ENCODE peak calls at places on chromosomes 3 and 15, in seven cellular contexts. One of them, this sample, is unnamed.
A peak's percentile ranks its signal among the peaks of the same experiment; 100 is the strongest.

GRCh38 chr3:50714953-50715352 is 40.2 kb downstream of the DOCK3 start:
- DNase-seq in stomach: no peak
- DNase-seq in Panc1: no peak
- DNase-seq in spleen: no peak
- DNase-seq in sigmoid colon: no peak
- DNase-seq in SK-N-SH: peak; percentile 45
- DNase-seq in K562: no peak
- DNase-seq in this sample: no peak

GRCh38 chr15:26996250-26996649 is 25.3 kb downstream of the GABRG3 start:
- DNase-seq in SK-N-SH: no peak
- DNase-seq in sigmoid colon: no peak
- DNase-seq in stomach: no peak
- DNase-seq in K562: no peak
- DNase-seq in spleen: no peak
- DNase-seq in Panc1: no peak
- DNase-seq in this sample: no peak

GRCh38 chr15:57251308-57251707 is 125.0 kb upstream of the CGNL1 start:
- DNase-seq in SK-N-SH: no peak
- DNase-seq in Panc1: no peak
- DNase-seq in stomach: no peak
- DNase-seq in sigmoid colon: no peak
- DNase-seq in K562: no peak
- DNase-seq in spleen: no peak
- DNase-seq in this sample: no peak

GRCh38 chr15:90211440-90212168 is 10.5 kb downstream of the SEMA4B start:
- DNase-seq in K562: peak; percentile 29
- DNase-seq in Panc1: no peak
- DNase-seq in SK-N-SH: no peak
- DNase-seq in sigmoid colon: no peak
- DNase-seq in stomach: peak; percentile 79
- DNase-seq in spleen: peak; percentile 84
- DNase-seq in this sample: no peak

GRCh38 chr15:35777016-35777415 is 231.1 kb upstream of the DPH6 start:
- DNase-seq in spleen: no peak
- DNase-seq in sigmoid colon: no peak
- DNase-seq in SK-N-SH: no peak
- DNase-seq in stomach: no peak
- DNase-seq in K562: no peak
- DNase-seq in Panc1: no peak
- DNase-seq in this sample: no peak

GRCh38 chr15:98956796-98957553 is 50.6 kb downstream of the PGPEP1L start:
- DNase-seq in spleen: peak; percentile 75
- DNase-seq in sigmoid colon: no peak
- DNase-seq in K562: no peak
- DNase-seq in SK-N-SH: no peak
- DNase-seq in stomach: no peak
- DNase-seq in Panc1: no peak
- DNase-seq in this sample: no peak

GRCh38 chr15:22257047-22257667 is 176.8 kb downstream of the OR4M2 start:
- DNase-seq in Panc1: no peak
- DNase-seq in spleen: peak; percentile 71
- DNase-seq in stomach: no peak
- DNase-seq in SK-N-SH: peak; percentile 90
- DNase-seq in sigmoid colon: no peak
- DNase-seq in K562: no peak
- DNase-seq in this sample: no peak

GRCh38 chr15:100721758-100722550 is 119.6 kb downstream of the ASB7 start:
- DNase-seq in SK-N-SH: no peak
- DNase-seq in stomach: peak; percentile 54
- DNase-seq in spleen: no peak
- DNase-seq in K562: no peak
- DNase-seq in Panc1: peak; percentile 93
- DNase-seq in sigmoid colon: peak; percentile 96
- DNase-seq in this sample: peak; percentile 99

GRCh38 chr3:153628591-153628990 is 466.6 kb downstream of the RAP2B start:
- DNase-seq in K562: no peak
- DNase-seq in stomach: no peak
- DNase-seq in SK-N-SH: no peak
- DNase-seq in spleen: no peak
- DNase-seq in sigmoid colon: no peak
- DNase-seq in Panc1: no peak
- DNase-seq in this sample: no peak

GRCh38 chr3:42515976-42516375 is 13.5 kb downstream of the VIPR1 start:
- DNase-seq in spleen: no peak
- DNase-seq in Panc1: no peak
- DNase-seq in sigmoid colon: no peak
- DNase-seq in stomach: no peak
- DNase-seq in K562: no peak
- DNase-seq in SK-N-SH: no peak
- DNase-seq in this sample: no peak

GRCh38 chr15:62444104-62445027 is 279.3 kb upstream of the C2CD4B start:
- DNase-seq in stomach: no peak
- DNase-seq in K562: no peak
- DNase-seq in SK-N-SH: no peak
- DNase-seq in sigmoid colon: peak; percentile 75
- DNase-seq in Panc1: peak; percentile 82
- DNase-seq in spleen: no peak
- DNase-seq in this sample: no peak

GRCh38 chr15:59522988-59523461 is 85.0 kb downstream of the FAM81A start:
- DNase-seq in sigmoid colon: no peak
- DNase-seq in SK-N-SH: no peak
- DNase-seq in Panc1: no peak
- DNase-seq in K562: no peak
- DNase-seq in spleen: peak; percentile 81
- DNase-seq in stomach: no peak
- DNase-seq in this sample: no peak

DNA sequence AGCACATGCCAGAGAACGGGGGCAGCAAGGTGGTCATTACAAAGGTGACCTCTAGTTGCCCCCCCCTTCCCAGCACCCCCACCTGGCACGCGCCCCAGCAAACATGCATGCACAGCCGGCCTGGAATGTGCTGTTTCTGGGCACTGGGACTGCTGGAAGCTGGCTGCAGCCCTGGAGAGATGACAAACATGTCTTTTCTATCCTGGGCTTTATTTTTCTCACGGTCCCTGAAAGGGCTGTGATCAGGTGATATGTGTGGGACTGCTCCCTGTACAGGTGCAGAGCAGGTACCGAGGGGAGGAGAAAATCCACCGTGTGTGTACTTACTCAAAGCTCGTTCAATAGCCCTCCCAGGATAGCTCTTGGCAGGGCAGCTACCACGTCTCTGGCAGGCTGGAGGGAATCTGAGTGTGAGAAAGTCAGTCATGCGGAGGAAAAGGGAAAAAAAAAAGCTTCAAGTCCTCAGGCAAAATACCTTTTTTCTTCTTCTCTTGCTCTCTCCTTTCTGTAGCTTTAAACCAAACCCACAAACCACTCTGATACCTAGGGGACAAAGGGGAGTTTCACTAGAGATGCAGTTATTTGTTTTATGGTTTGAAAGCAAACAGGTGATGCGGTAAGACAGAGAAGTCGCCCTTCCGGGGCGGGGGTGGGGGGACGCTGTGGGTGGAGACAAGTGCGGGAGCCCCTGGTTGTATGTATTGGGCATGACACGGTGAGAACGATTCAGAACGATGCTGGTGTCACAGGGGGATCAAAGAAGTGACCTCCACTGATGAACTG is 5.0 kb upstream of the HES1 start:
- DNase-seq in SK-N-SH: no peak
- DNase-seq in stomach: peak; percentile 70
- DNase-seq in K562: no peak
- DNase-seq in Panc1: no peak
- DNase-seq in spleen: no peak
- DNase-seq in sigmoid colon: no peak
- DNase-seq in this sample: no peak
- TF ChIP-seq POLR2AphosphoS5 in SK-N-SH: no peak
- TF ChIP-seq POLR2AphosphoS5 in stomach: no peak
- TF ChIP-seq POLR2AphosphoS5 in K562: no peak
- TF ChIP-seq POLR2AphosphoS5 in Panc1: no peak
- TF ChIP-seq POLR2AphosphoS5 in spleen: no peak
- TF ChIP-seq POLR2AphosphoS5 in sigmoid colon: no peak
- TF ChIP-seq POLR2AphosphoS5 in this sample: no peak

GRCh38 chr3:66481071-66482001 is 19.5 kb downstream of the LRIG1 start:
- DNase-seq in sigmoid colon: no peak
- DNase-seq in stomach: peak; percentile 29
- DNase-seq in spleen: no peak
- DNase-seq in Panc1: no peak
- DNase-seq in SK-N-SH: no peak
- DNase-seq in K562: no peak
- DNase-seq in this sample: no peak
- H3K4me1 ChIP-seq in sigmoid colon: no peaks in the 10 kb centered on the region
- H3K4me1 ChIP-seq in stomach: peaks cover 100% of the 10 kb centered on the region
- H3K4me1 ChIP-seq in spleen: peaks cover 20% of the 10 kb centered on the region
- H3K4me1 ChIP-seq in Panc1: no peaks in the 10 kb centered on the region
- H3K4me1 ChIP-seq in SK-N-SH: no peaks in the 10 kb centered on the region
- H3K4me1 ChIP-seq in K562: no peaks in the 10 kb centered on the region
- H3K4me1 ChIP-seq in this sample: peaks cover 94% of the 10 kb centered on the region

GRCh38 chr3:22098000-22098399 is 347.0 kb upstream of the ZNF385D start:
- DNase-seq in spleen: no peak
- DNase-seq in SK-N-SH: no peak
- DNase-seq in stomach: no peak
- DNase-seq in sigmoid colon: no peak
- DNase-seq in Panc1: no peak
- DNase-seq in K562: no peak
- DNase-seq in this sample: no peak
- TF ChIP-seq POLR2AphosphoS5 in spleen: no peak
- TF ChIP-seq POLR2AphosphoS5 in SK-N-SH: no peak
- TF ChIP-seq POLR2AphosphoS5 in stomach: no peak
- TF ChIP-seq POLR2AphosphoS5 in sigmoid colon: no peak
- TF ChIP-seq POLR2AphosphoS5 in Panc1: no peak
- TF ChIP-seq POLR2AphosphoS5 in K562: no peak
- TF ChIP-seq POLR2AphosphoS5 in this sample: no peak

GRCh38 chr3:167992384-167992783 is 103.3 kb downstream of the GOLIM4 start:
- DNase-seq in spleen: no peak
- DNase-seq in sigmoid colon: no peak
- DNase-seq in stomach: no peak
- DNase-seq in SK-N-SH: no peak
- DNase-seq in K562: no peak
- DNase-seq in Panc1: no peak
- DNase-seq in this sample: no peak
- H3K4me1 ChIP-seq in spleen: no peaks in the 10 kb centered on the region
- H3K4me1 ChIP-seq in sigmoid colon: no peaks in the 10 kb centered on the region
- H3K4me1 ChIP-seq in stomach: no peaks in the 10 kb centered on the region
- H3K4me1 ChIP-seq in SK-N-SH: no peaks in the 10 kb centered on the region
- H3K4me1 ChIP-seq in K562: no peaks in the 10 kb centered on the region
- H3K4me1 ChIP-seq in Panc1: no peaks in the 10 kb centered on the region
- H3K4me1 ChIP-seq in this sample: no peaks in the 10 kb centered on the region

GRCh38 chr15:80576519-80577090 is 118.5 kb upstream of the ABHD17C start:
- DNase-seq in K562: no peak
- DNase-seq in sigmoid colon: no peak
- DNase-seq in SK-N-SH: no peak
- DNase-seq in Panc1: no peak
- DNase-seq in stomach: no peak
- DNase-seq in spleen: peak; percentile 36
- DNase-seq in this sample: no peak

GRCh38 chr15:80577552-80578205 is 117.4 kb upstream of the ABHD17C start:
- DNase-seq in spleen: peak; percentile 58
- DNase-seq in Panc1: no peak
- DNase-seq in K562: no peak
- DNase-seq in SK-N-SH: no peak
- DNase-seq in sigmoid colon: peak; percentile 30
- DNase-seq in stomach: peak; percentile 16
- DNase-seq in this sample: no peak

GRCh38 chr15:80578871-80579270 is 116.2 kb upstream of the ABHD17C start:
- DNase-seq in sigmoid colon: peak; percentile 59
- DNase-seq in SK-N-SH: no peak
- DNase-seq in spleen: peak; percentile 55
- DNase-seq in K562: no peak
- DNase-seq in Panc1: no peak
- DNase-seq in stomach: no peak
- DNase-seq in this sample: no peak

GRCh38 chr15:80579611-80580010 is 115.5 kb upstream of the ABHD17C start:
- DNase-seq in spleen: peak; percentile 39
- DNase-seq in K562: no peak
- DNase-seq in SK-N-SH: no peak
- DNase-seq in Panc1: no peak
- DNase-seq in stomach: no peak
- DNase-seq in sigmoid colon: peak; percentile 13
- DNase-seq in this sample: no peak

DNA sequence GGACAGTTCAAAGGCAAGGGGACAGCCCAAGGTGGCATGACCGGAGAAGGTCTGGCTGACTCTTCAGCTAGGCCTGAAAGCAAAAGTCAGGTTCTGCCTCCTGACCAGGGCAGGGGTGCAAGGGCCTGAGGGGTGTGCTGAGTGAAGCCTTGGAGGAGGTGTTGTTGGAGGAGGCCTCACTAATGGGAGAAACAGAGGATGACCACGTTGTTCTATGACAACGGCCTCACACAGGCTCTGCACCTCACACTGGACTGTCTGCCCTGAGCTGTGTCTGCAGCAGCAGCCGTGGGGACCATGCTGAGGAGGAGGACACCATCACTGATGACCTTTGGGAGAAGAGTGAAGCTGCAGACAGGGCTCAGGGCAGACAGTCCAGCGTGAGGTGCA is 116.9 kb upstream of the ABHD17C start:
- DNase-seq in Panc1: no peak
- DNase-seq in stomach: no peak
- DNase-seq in K562: no peak
- DNase-seq in spleen: peak; percentile 53
- DNase-seq in sigmoid colon: peak; percentile 46
- DNase-seq in SK-N-SH: no peak
- DNase-seq in this sample: no peak
- TF ChIP-seq POLR2AphosphoS5 in Panc1: no peak
- TF ChIP-seq POLR2AphosphoS5 in stomach: no peak
- TF ChIP-seq POLR2AphosphoS5 in K562: no peak
- TF ChIP-seq POLR2AphosphoS5 in spleen: no peak
- TF ChIP-seq POLR2AphosphoS5 in sigmoid colon: no peak
- TF ChIP-seq POLR2AphosphoS5 in SK-N-SH: no peak
- TF ChIP-seq POLR2AphosphoS5 in this sample: no peak

GRCh38 chr3:45029661-45030060 is 3.6 kb downstream of the CLEC3B start:
- DNase-seq in sigmoid colon: no peak
- DNase-seq in K562: no peak
- DNase-seq in stomach: no peak
- DNase-seq in SK-N-SH: no peak
- DNase-seq in Panc1: no peak
- DNase-seq in spleen: no peak
- DNase-seq in this sample: no peak
- H3K4me1 ChIP-seq in sigmoid colon: no peaks in the 10 kb centered on the region
- H3K4me1 ChIP-seq in K562: no peaks in the 10 kb centered on the region
- H3K4me1 ChIP-seq in stomach: peaks cover 46% of the 10 kb centered on the region
- H3K4me1 ChIP-seq in SK-N-SH: no peaks in the 10 kb centered on the region
- H3K4me1 ChIP-seq in Panc1: no peaks in the 10 kb centered on the region
- H3K4me1 ChIP-seq in spleen: peaks cover 20% of the 10 kb centered on the region
- H3K4me1 ChIP-seq in this sample: peaks cover 54% of the 10 kb centered on the region

DNA sequence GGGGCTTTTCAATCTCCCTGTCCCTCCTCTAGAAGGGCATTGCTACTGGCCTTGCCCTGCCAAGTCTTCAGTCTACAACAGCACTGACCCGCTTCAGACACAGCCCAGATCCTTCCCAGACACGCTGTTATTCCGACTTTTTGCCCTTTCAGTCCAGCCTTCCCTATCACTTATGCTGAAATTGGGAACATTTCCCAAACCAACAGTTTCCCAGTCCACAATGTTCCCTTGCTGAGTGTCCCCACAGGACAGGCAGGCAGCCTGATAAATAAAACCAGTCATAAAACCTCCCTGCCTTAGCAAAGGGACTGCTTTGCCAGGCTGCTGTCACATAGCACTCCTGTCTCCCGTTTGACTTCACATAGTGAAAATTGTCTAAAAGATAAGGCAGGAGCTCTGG is 43.5 kb downstream of the GOLGA6L2 start:
- DNase-seq in Panc1: no peak
- DNase-seq in spleen: no peak
- DNase-seq in SK-N-SH: no peak
- DNase-seq in sigmoid colon: no peak
- DNase-seq in stomach: no peak
- DNase-seq in K562: no peak
- DNase-seq in this sample: no peak
- TF ChIP-seq POLR2AphosphoS5 in Panc1: no peak
- TF ChIP-seq POLR2AphosphoS5 in spleen: no peak
- TF ChIP-seq POLR2AphosphoS5 in SK-N-SH: no peak
- TF ChIP-seq POLR2AphosphoS5 in sigmoid colon: no peak
- TF ChIP-seq POLR2AphosphoS5 in stomach: no peak
- TF ChIP-seq POLR2AphosphoS5 in K562: no peak
- TF ChIP-seq POLR2AphosphoS5 in this sample: no peak

This sample was measured in vagina.